ENCODE peak calls at places on chromosomes 6 and 20, in six cellular contexts. One of them, this sample, is unnamed.
A peak's percentile ranks its signal among the peaks of the same experiment; 100 is the strongest.

GRCh38 chr6:132483779-132484679 is 28.9 kb downstream of the STX7 start:
- DNase-seq in HCT116: peak; percentile 47
- DNase-seq in adrenal gland: peak; percentile 42
- DNase-seq in iPS DF 6.9: peak; percentile 22
- DNase-seq in small intestine: peak; percentile 59
- DNase-seq in effector memory CD4-positive, alpha-beta T cell: peak; percentile 40
- DNase-seq in this sample: peak; percentile 41

GRCh38 chr6:116176596-116176995 is 50.7 kb upstream of the COL10A1 start:
- DNase-seq in adrenal gland: no peak
- DNase-seq in iPS DF 6.9: peak; percentile 9
- DNase-seq in effector memory CD4-positive, alpha-beta T cell: no peak
- DNase-seq in small intestine: no peak
- DNase-seq in HCT116: no peak
- DNase-seq in this sample: no peak

GRCh38 chr6:84568971-84569370 is 195.4 kb downstream of the TBX18 start:
- DNase-seq in adrenal gland: no peak
- DNase-seq in effector memory CD4-positive, alpha-beta T cell: no peak
- DNase-seq in iPS DF 6.9: no peak
- DNase-seq in HCT116: peak; percentile 10
- DNase-seq in small intestine: no peak
- DNase-seq in this sample: no peak

GRCh38 chr20:16263582-16263981 is 309.7 kb downstream of the KIF16B start:
- DNase-seq in adrenal gland: no peak
- DNase-seq in effector memory CD4-positive, alpha-beta T cell: no peak
- DNase-seq in iPS DF 6.9: no peak
- DNase-seq in small intestine: no peak
- DNase-seq in HCT116: no peak
- DNase-seq in this sample: no peak

GRCh38 chr6:168410035-168410434 is 30.9 kb upstream of the SMOC2 start:
- DNase-seq in iPS DF 6.9: no peak
- DNase-seq in small intestine: no peak
- DNase-seq in HCT116: no peak
- DNase-seq in effector memory CD4-positive, alpha-beta T cell: no peak
- DNase-seq in adrenal gland: no peak
- DNase-seq in this sample: no peak

GRCh38 chr20:53608456-53609413 is 15.1 kb upstream of the ZNF217 start:
- DNase-seq in adrenal gland: no peak
- DNase-seq in small intestine: peak; percentile 26
- DNase-seq in iPS DF 6.9: no peak
- DNase-seq in HCT116: no peak
- DNase-seq in effector memory CD4-positive, alpha-beta T cell: no peak
- DNase-seq in this sample: no peak

GRCh38 chr6:155117266-155117665 is 122.2 kb downstream of the TIAM2 start:
- DNase-seq in effector memory CD4-positive, alpha-beta T cell: no peak
- DNase-seq in HCT116: no peak
- DNase-seq in iPS DF 6.9: no peak
- DNase-seq in adrenal gland: no peak
- DNase-seq in small intestine: no peak
- DNase-seq in this sample: no peak

GRCh38 chr6:168524644-168525043 is 83.7 kb downstream of the SMOC2 start:
- DNase-seq in small intestine: no peak
- DNase-seq in iPS DF 6.9: no peak
- DNase-seq in adrenal gland: no peak
- DNase-seq in HCT116: peak; percentile 3
- DNase-seq in effector memory CD4-positive, alpha-beta T cell: no peak
- DNase-seq in this sample: no peak

GRCh38 chr20:3687655-3688054 is 5.8 kb upstream of the ADAM33 start:
- DNase-seq in effector memory CD4-positive, alpha-beta T cell: no peak
- DNase-seq in HCT116: peak; percentile 39
- DNase-seq in iPS DF 6.9: no peak
- DNase-seq in adrenal gland: no peak
- DNase-seq in small intestine: peak; percentile 54
- DNase-seq in this sample: no peak

GRCh38 chr6:166025149-166025898 is 142.3 kb downstream of the TBXT start:
- DNase-seq in adrenal gland: no peak
- DNase-seq in HCT116: no peak
- DNase-seq in effector memory CD4-positive, alpha-beta T cell: no peak
- DNase-seq in small intestine: no peak
- DNase-seq in iPS DF 6.9: no peak
- DNase-seq in this sample: no peak

GRCh38 chr6:141421378-141421777 is 711.3 kb upstream of the GJE1 start:
- DNase-seq in iPS DF 6.9: no peak
- DNase-seq in small intestine: no peak
- DNase-seq in HCT116: peak; percentile 8
- DNase-seq in adrenal gland: no peak
- DNase-seq in effector memory CD4-positive, alpha-beta T cell: no peak
- DNase-seq in this sample: no peak

GRCh38 chr6:32581275-32582095 is 8.2 kb downstream of the HLA-DRB1 start:
- DNase-seq in adrenal gland: peak; percentile 14
- DNase-seq in small intestine: no peak
- DNase-seq in effector memory CD4-positive, alpha-beta T cell: no peak
- DNase-seq in HCT116: no peak
- DNase-seq in iPS DF 6.9: no peak
- DNase-seq in this sample: no peak

GRCh38 chr6:110875548-110876169 is 1.1 kb downstream of the AMD1 start:
- DNase-seq in iPS DF 6.9: no peak
- DNase-seq in effector memory CD4-positive, alpha-beta T cell: peak; percentile 61
- DNase-seq in HCT116: no peak
- DNase-seq in small intestine: peak; percentile 37
- DNase-seq in adrenal gland: peak; percentile 68
- DNase-seq in this sample: peak; percentile 70

GRCh38 chr6:7218586-7218985 is 94.4 kb downstream of the SSR1 start:
- DNase-seq in iPS DF 6.9: no peak
- DNase-seq in HCT116: no peak
- DNase-seq in effector memory CD4-positive, alpha-beta T cell: no peak
- DNase-seq in adrenal gland: no peak
- DNase-seq in small intestine: no peak
- DNase-seq in this sample: no peak
- H3K27ac ChIP-seq in iPS DF 6.9: no peak overlapping the region
- H3K27ac ChIP-seq in HCT116: no peak overlapping the region
- H3K27ac ChIP-seq in effector memory CD4-positive, alpha-beta T cell: no peak overlapping the region
- H3K27ac ChIP-seq in adrenal gland: peak overlapping the region; percentile 83
- H3K27ac ChIP-seq in small intestine: no peak overlapping the region
- H3K27ac ChIP-seq in this sample: no peak overlapping the region

DNA sequence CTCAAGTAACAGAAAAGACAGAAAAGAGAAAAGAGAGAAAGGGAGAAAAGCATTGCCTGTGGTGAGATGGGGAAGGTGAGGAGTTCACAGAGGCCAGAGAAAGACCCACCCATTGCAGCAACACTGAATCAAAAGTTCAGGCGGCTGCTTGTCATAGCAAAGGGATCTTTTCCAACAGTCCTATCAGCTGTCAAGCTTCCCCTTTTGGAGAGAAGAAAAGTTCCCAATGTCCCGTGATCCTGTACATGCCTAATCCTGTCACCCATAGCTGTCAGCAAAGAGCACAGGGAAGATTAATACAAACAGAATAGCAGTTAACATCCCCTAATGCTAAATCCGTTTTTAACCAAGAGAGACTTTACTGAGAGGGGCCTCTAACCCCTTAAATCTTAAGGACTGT is 8.9 kb upstream of the TRIM38 start:
- DNase-seq in adrenal gland: no peak
- DNase-seq in small intestine: no peak
- DNase-seq in HCT116: no peak
- DNase-seq in iPS DF 6.9: no peak
- DNase-seq in effector memory CD4-positive, alpha-beta T cell: no peak
- DNase-seq in this sample: no peak
- H3K9me3 ChIP-seq in adrenal gland: no peaks in the 10 kb centered on the region
- H3K9me3 ChIP-seq in small intestine: no peaks in the 10 kb centered on the region
- H3K9me3 ChIP-seq in HCT116: no peaks in the 10 kb centered on the region
- H3K9me3 ChIP-seq in iPS DF 6.9: peaks cover 1% of the 10 kb centered on the region
- H3K9me3 ChIP-seq in effector memory CD4-positive, alpha-beta T cell: no peaks in the 10 kb centered on the region
- H3K9me3 ChIP-seq in this sample: no peaks in the 10 kb centered on the region

GRCh38 chr6:81051952-81052351 is 700.5 kb downstream of the TENT5A start:
- DNase-seq in effector memory CD4-positive, alpha-beta T cell: no peak
- DNase-seq in small intestine: no peak
- DNase-seq in iPS DF 6.9: no peak
- DNase-seq in adrenal gland: no peak
- DNase-seq in HCT116: no peak
- DNase-seq in this sample: no peak
- H3K4me3 ChIP-seq in effector memory CD4-positive, alpha-beta T cell: no peak overlapping the region
- H3K4me3 ChIP-seq in small intestine: no peak overlapping the region
- H3K4me3 ChIP-seq in iPS DF 6.9: no peak overlapping the region
- H3K4me3 ChIP-seq in adrenal gland: no peak overlapping the region
- H3K4me3 ChIP-seq in HCT116: no peak overlapping the region
- H3K4me3 ChIP-seq in this sample: no peak overlapping the region

DNA sequence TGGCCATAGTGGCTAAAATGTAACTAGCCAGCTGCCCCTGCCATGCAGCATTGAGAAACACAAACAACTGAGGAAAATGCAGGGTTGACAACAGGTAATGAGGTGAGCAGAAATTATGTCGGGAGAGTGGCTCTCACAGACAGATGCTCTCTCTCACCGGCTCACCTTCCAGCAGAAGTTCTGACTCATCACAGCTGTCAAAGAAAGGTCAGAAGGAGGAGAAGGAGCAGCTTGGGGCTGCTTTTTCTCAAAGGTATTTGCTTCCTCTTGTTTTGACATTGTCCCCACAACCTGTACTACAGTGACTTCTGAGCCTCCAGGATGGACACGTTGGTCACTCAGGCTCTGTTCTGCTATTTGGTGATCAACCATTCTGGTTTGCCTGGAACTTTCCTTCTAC is 190.5 kb upstream of the HEY2 start:
- DNase-seq in small intestine: no peak
- DNase-seq in HCT116: no peak
- DNase-seq in iPS DF 6.9: no peak
- DNase-seq in adrenal gland: no peak
- DNase-seq in effector memory CD4-positive, alpha-beta T cell: no peak
- DNase-seq in this sample: no peak
- H3K27ac ChIP-seq in small intestine: no peak overlapping the region
- H3K27ac ChIP-seq in HCT116: no peak overlapping the region
- H3K27ac ChIP-seq in iPS DF 6.9: no peak overlapping the region
- H3K27ac ChIP-seq in adrenal gland: no peak overlapping the region
- H3K27ac ChIP-seq in effector memory CD4-positive, alpha-beta T cell: no peak overlapping the region
- H3K27ac ChIP-seq in this sample: no peak overlapping the region

GRCh38 chr6:136103101-136103688 is 146.9 kb downstream of the MTFR2 start:
- DNase-seq in HCT116: no peak
- DNase-seq in small intestine: no peak
- DNase-seq in effector memory CD4-positive, alpha-beta T cell: no peak
- DNase-seq in adrenal gland: no peak
- DNase-seq in iPS DF 6.9: no peak
- DNase-seq in this sample: no peak
- H3K9me3 ChIP-seq in HCT116: no peaks in the 10 kb centered on the region
- H3K9me3 ChIP-seq in small intestine: no peaks in the 10 kb centered on the region
- H3K9me3 ChIP-seq in effector memory CD4-positive, alpha-beta T cell: no peaks in the 10 kb centered on the region
- H3K9me3 ChIP-seq in adrenal gland: no peaks in the 10 kb centered on the region
- H3K9me3 ChIP-seq in iPS DF 6.9: no peaks in the 10 kb centered on the region
- H3K9me3 ChIP-seq in this sample: no peaks in the 10 kb centered on the region

This sample was measured in CD4-positive, CD25-positive, alpha-beta regulatory T cell.